ENCODE peak calls at places on chromosomes 1 and 21, in ten cellular contexts. K is myocyte; G is adrenal gland; Q is activated T-cell treated with anti-CD3 and anti-CD28 coated beads for 24 hours; P is activated CD4-positive, alpha-beta T cell treated with anti-CD3 and anti-CD28 coated beads for 48 hours; B is bronchial epithelial cell; C is T-helper 17 cell; U is NCI-H1436 treated with DMSO at 0.1 percent for 48 hours; V is neural progenitor cell; E is amniotic epithelial cell. W is an unnamed sample.

GRCh38 chr1:6809461-6809860 is 24.2 kb downstream of the CAMTA1 start:
- DNase-seq in K (no peak), G (no peak), Q (no peak), P (no peak), B (no peak), C (no peak), U (no peak), V (no peak), E (no peak), W (no peak)

GRCh38 chr1:111541721-111542120 is 38.3 kb upstream of the ADORA3 start:
- DNase-seq in K (no peak), G (no peak), Q (no peak), P (no peak), B (peak), C (no peak), U (no peak), V (no peak), E (peak), W (no peak)

GRCh38 chr1:214400136-214400535 is 119.2 kb downstream of the SMYD2 start:
- DNase-seq in K (no peak), G (no peak), Q (no peak), P (no peak), B (no peak), C (no peak), U (no peak), V (no peak), E (peak), W (no peak)

GRCh38 chr1:74583365-74583764 is 71.0 kb upstream of the LRRC53 start:
- DNase-seq in K (no peak), G (no peak), Q (no peak), P (no peak), B (no peak), C (no peak), U (no peak), V (no peak), E (no peak), W (no peak)

GRCh38 chr1:156493154-156493631 is 7.4 kb downstream of the MEF2D start:
- DNase-seq in K (no peak), G (peak), Q (no peak), P (no peak), B (no peak), C (no peak), U (no peak), V (peak), E (no peak), W (no peak)

GRCh38 chr1:117416546-117417117 is 49.4 kb downstream of the MAN1A2 start:
- DNase-seq in K (no peak), G (no peak), Q (no peak), P (no peak), B (no peak), C (no peak), U (no peak), V (no peak), E (no peak), W (no peak)

GRCh38 chr1:181324797-181325616 is 158.3 kb upstream of the CACNA1E start:
- DNase-seq in K (no peak), G (no peak), Q (peak), P (peak), B (peak), C (no peak), U (no peak), V (no peak), E (no peak), W (peak)

GRCh38 chr1:219529116-219529515 is 83.8 kb downstream of the ZC3H11B start:
- DNase-seq in K (peak), G (no peak), Q (no peak), P (no peak), B (no peak), C (no peak), U (no peak), V (peak), E (no peak), W (no peak)

GRCh38 chr21:32392880-32393676 is at the start of gene URB1:
- DNase-seq in K (peak), G (peak), Q (peak), P (peak), B (peak), C (peak), U (no peak), V (peak), E (peak), W (peak)

GRCh38 chr21:45530423-45531113 is 11.7 kb downstream of the SLC19A1 start:
- DNase-seq in K (no peak), G (peak), Q (no peak), P (no peak), B (no peak), C (peak), U (no peak), V (no peak), E (no peak), W (no peak)

GRCh38 chr1:211474426-211474825 is 17.5 kb downstream of the RD3 start:
- DNase-seq in K (peak), G (no peak), Q (no peak), P (no peak), B (no peak), C (no peak), U (no peak), V (no peak), E (no peak), W (no peak)

GRCh38 chr1:244052728-244053312 is 1.7 kb downstream of the ZBTB18 start:
- DNase-seq in K (no peak), G (no peak), Q (no peak), P (no peak), B (no peak), C (no peak), U (no peak), V (no peak), E (no peak), W (no peak)

GRCh38 chr21:33968082-33968997 is 52.7 kb upstream of the ATP5PO start:
- DNase-seq in K (peak), G (no peak), Q (no peak), P (no peak), B (peak), C (no peak), U (no peak), V (peak), E (peak), W (no peak)

GRCh38 chr1:179036844-179037465 is 11.3 kb downstream of the FAM20B start:
- DNase-seq in K (no peak), G (no peak), Q (no peak), P (peak), B (peak), C (no peak), U (no peak), V (no peak), E (peak), W (no peak)

GRCh38 chr1:202153284-202153683 is 7.1 kb downstream of the PTPN7 start:
- DNase-seq in K (no peak), G (no peak), Q (no peak), P (no peak), B (no peak), C (no peak), U (no peak), V (no peak), E (no peak), W (no peak)

GRCh38 chr1:43688594-43689000 is 18.7 kb upstream of the ST3GAL3 start:
- DNase-seq in K (peak), G (peak), Q (no peak), P (no peak), B (peak), C (no peak), U (no peak), V (no peak), E (peak), W (no peak)

GRCh38 chr1:58858344-58858673 is 74.5 kb upstream of the JUN start:
- DNase-seq in K (no peak), G (no peak), Q (no peak), P (peak), B (no peak), C (no peak), U (no peak), V (no peak), E (peak), W (no peak)